ENCODE peak calls at places on chromosomes 5 and 9, in four cellular contexts. One of them, this sample, is unnamed.

GRCh38 chr5:64773533-64773932 is 4.8 kb downstream of the CWC27 start:
- DNase-seq in activated B cell treated with CpG ODN at 0.5 μM for 24 hours: no peak
- DNase-seq in MM.1S: no peak
- DNase-seq in A549: no peak
- DNase-seq in this sample: no peak

GRCh38 chr9:91155746-91156145 is 206.0 kb downstream of the AUH start:
- DNase-seq in activated B cell treated with CpG ODN at 0.5 μM for 24 hours: no peak
- DNase-seq in MM.1S: no peak
- DNase-seq in A549: no peak
- DNase-seq in this sample: no peak

GRCh38 chr9:116288658-116289057 is 135.1 kb downstream of the PAPPA start:
- DNase-seq in activated B cell treated with CpG ODN at 0.5 μM for 24 hours: no peak
- DNase-seq in MM.1S: no peak
- DNase-seq in A549: peak
- DNase-seq in this sample: no peak

GRCh38 chr9:15235658-15236057 is 71.4 kb downstream of the TTC39B start:
- DNase-seq in activated B cell treated with CpG ODN at 0.5 μM for 24 hours: no peak
- DNase-seq in MM.1S: no peak
- DNase-seq in A549: no peak
- DNase-seq in this sample: no peak

GRCh38 chr5:98064118-98064517 is 709.3 kb upstream of the RGMB start:
- DNase-seq in activated B cell treated with CpG ODN at 0.5 μM for 24 hours: no peak
- DNase-seq in MM.1S: no peak
- DNase-seq in A549: no peak
- DNase-seq in this sample: no peak

GRCh38 chr5:75844301-75844700 is 127.1 kb upstream of the POC5 start:
- DNase-seq in activated B cell treated with CpG ODN at 0.5 μM for 24 hours: no peak
- DNase-seq in MM.1S: no peak
- DNase-seq in A549: no peak
- DNase-seq in this sample: no peak

GRCh38 chr9:99445377-99445891 is 223.4 kb downstream of the SEC61B start:
- DNase-seq in activated B cell treated with CpG ODN at 0.5 μM for 24 hours: no peak
- DNase-seq in MM.1S: no peak
- DNase-seq in A549: peak
- DNase-seq in this sample: no peak

GRCh38 chr9:86052556-86053468 is 46.5 kb downstream of the GOLM1 start:
- DNase-seq in activated B cell treated with CpG ODN at 0.5 μM for 24 hours: no peak
- DNase-seq in MM.1S: no peak
- DNase-seq in A549: no peak
- DNase-seq in this sample: no peak

GRCh38 chr9:86257406-86257805 is 2.1 kb downstream of the C9orf153 start:
- DNase-seq in activated B cell treated with CpG ODN at 0.5 μM for 24 hours: no peak
- DNase-seq in MM.1S: no peak
- DNase-seq in A549: no peak
- DNase-seq in this sample: no peak

GRCh38 chr5:4295663-4296339 is 700.2 kb downstream of the IRX1 start:
- DNase-seq in activated B cell treated with CpG ODN at 0.5 μM for 24 hours: no peak
- DNase-seq in MM.1S: no peak
- DNase-seq in A549: no peak
- DNase-seq in this sample: peak

GRCh38 chr5:137395011-137395755 is 103.9 kb downstream of the SPOCK1 start:
- DNase-seq in activated B cell treated with CpG ODN at 0.5 μM for 24 hours: no peak
- DNase-seq in MM.1S: no peak
- DNase-seq in A549: no peak
- DNase-seq in this sample: no peak

GRCh38 chr5:82019342-82020138 is 47.7 kb downstream of the ATG10 start:
- DNase-seq in activated B cell treated with CpG ODN at 0.5 μM for 24 hours: no peak
- DNase-seq in MM.1S: no peak
- DNase-seq in A549: no peak
- DNase-seq in this sample: no peak

GRCh38 chr9:36441966-36442365 is 41.9 kb upstream of the RNF38 start:
- DNase-seq in activated B cell treated with CpG ODN at 0.5 μM for 24 hours: no peak
- DNase-seq in MM.1S: no peak
- DNase-seq in A549: no peak
- DNase-seq in this sample: no peak

GRCh38 chr9:95005276-95006141 is 279.0 kb downstream of the AOPEP start:
- DNase-seq in activated B cell treated with CpG ODN at 0.5 μM for 24 hours: no peak
- DNase-seq in MM.1S: no peak
- DNase-seq in A549: peak
- DNase-seq in this sample: peak

GRCh38 chr9:33489070-33489469 is 15.3 kb upstream of the NOL6 start:
- DNase-seq in activated B cell treated with CpG ODN at 0.5 μM for 24 hours: no peak
- DNase-seq in MM.1S: no peak
- DNase-seq in A549: no peak
- DNase-seq in this sample: no peak

GRCh38 chr5:342501-343460 is 21.3 kb downstream of the AHRR start:
- DNase-seq in activated B cell treated with CpG ODN at 0.5 μM for 24 hours: no peak
- DNase-seq in MM.1S: no peak
- DNase-seq in A549: no peak
- DNase-seq in this sample: no peak

GRCh38 chr5:120789918-120790714 is 326.0 kb downstream of the PRR16 start:
- DNase-seq in activated B cell treated with CpG ODN at 0.5 μM for 24 hours: no peak
- DNase-seq in MM.1S: no peak
- DNase-seq in A549: no peak
- DNase-seq in this sample: no peak

GRCh38 chr5:150729859-150730258 is 29.0 kb downstream of the DCTN4 start:
- DNase-seq in activated B cell treated with CpG ODN at 0.5 μM for 24 hours: no peak
- DNase-seq in MM.1S: no peak
- DNase-seq in A549: no peak
- DNase-seq in this sample: no peak

GRCh38 chr5:168301593-168302388 is 10.3 kb downstream of the WWC1 start:
- DNase-seq in activated B cell treated with CpG ODN at 0.5 μM for 24 hours: no peak
- DNase-seq in MM.1S: no peak
- DNase-seq in A549: peak
- DNase-seq in this sample: no peak

GRCh38 chr5:65805082-65805481 is 83.1 kb downstream of the NLN start:
- DNase-seq in activated B cell treated with CpG ODN at 0.5 μM for 24 hours: no peak
- DNase-seq in MM.1S: no peak
- DNase-seq in A549: no peak
- DNase-seq in this sample: no peak

GRCh38 chr9:127686461-127687393 is 20.1 kb upstream of the CFAP157 start:
- DNase-seq in activated B cell treated with CpG ODN at 0.5 μM for 24 hours: no peak
- DNase-seq in MM.1S: no peak
- DNase-seq in A549: no peak
- DNase-seq in this sample: no peak

GRCh38 chr9:109166771-109167601 is at the start of gene FRRS1L:
- DNase-seq in activated B cell treated with CpG ODN at 0.5 μM for 24 hours: no peak
- DNase-seq in MM.1S: no peak
- DNase-seq in A549: no peak
- DNase-seq in this sample: peak

GRCh38 chr9:73154760-73155159 is 3.1 kb downstream of the ANXA1 start:
- DNase-seq in activated B cell treated with CpG ODN at 0.5 μM for 24 hours: no peak
- DNase-seq in MM.1S: no peak
- DNase-seq in A549: no peak
- DNase-seq in this sample: no peak

GRCh38 chr9:32708480-32709150 is 73.1 kb upstream of the TAF1L start:
- DNase-seq in activated B cell treated with CpG ODN at 0.5 μM for 24 hours: no peak
- DNase-seq in MM.1S: no peak
- DNase-seq in A549: no peak
- DNase-seq in this sample: no peak

GRCh38 chr5:179306191-179307005 is 38.9 kb downstream of the ADAMTS2 start:
- DNase-seq in activated B cell treated with CpG ODN at 0.5 μM for 24 hours: no peak
- DNase-seq in MM.1S: no peak
- DNase-seq in A549: no peak
- DNase-seq in this sample: no peak

GRCh38 chr9:131228096-131228495 is 48.2 kb downstream of the FAM78A start:
- DNase-seq in activated B cell treated with CpG ODN at 0.5 μM for 24 hours: no peak
- DNase-seq in MM.1S: no peak
- DNase-seq in A549: no peak
- DNase-seq in this sample: no peak

GRCh38 chr9:5773324-5773999 is 59.5 kb downstream of the ERMP1 start:
- DNase-seq in activated B cell treated with CpG ODN at 0.5 μM for 24 hours: no peak
- DNase-seq in MM.1S: no peak
- DNase-seq in A549: no peak
- DNase-seq in this sample: no peak

GRCh38 chr9:76902395-76902794 is 3.5 kb downstream of the PRUNE2 start:
- DNase-seq in activated B cell treated with CpG ODN at 0.5 μM for 24 hours: no peak
- DNase-seq in MM.1S: no peak
- DNase-seq in A549: no peak
- DNase-seq in this sample: no peak

GRCh38 chr5:14655146-14655741 is 9.3 kb upstream of the OTULIN start:
- DNase-seq in activated B cell treated with CpG ODN at 0.5 μM for 24 hours: no peak
- DNase-seq in MM.1S: no peak
- DNase-seq in A549: no peak
- DNase-seq in this sample: no peak

GRCh38 chr5:140351609-140352334 is 5.4 kb upstream of the HBEGF start:
- DNase-seq in activated B cell treated with CpG ODN at 0.5 μM for 24 hours: no peak
- DNase-seq in MM.1S: peak
- DNase-seq in A549: peak
- DNase-seq in this sample: peak

GRCh38 chr5:74063821-74064598 is 438.0 kb downstream of the ARHGEF28 start:
- DNase-seq in activated B cell treated with CpG ODN at 0.5 μM for 24 hours: no peak
- DNase-seq in MM.1S: no peak
- DNase-seq in A549: peak
- DNase-seq in this sample: no peak

GRCh38 chr5:64147849-64148441 is 17.7 kb upstream of the RNF180 start:
- DNase-seq in activated B cell treated with CpG ODN at 0.5 μM for 24 hours: no peak
- DNase-seq in MM.1S: peak
- DNase-seq in A549: peak
- DNase-seq in this sample: peak

GRCh38 chr5:134549714-134550113 is 24.2 kb downstream of the JADE2 start:
- DNase-seq in activated B cell treated with CpG ODN at 0.5 μM for 24 hours: peak
- DNase-seq in MM.1S: no peak
- DNase-seq in A549: no peak
- DNase-seq in this sample: no peak

GRCh38 chr5:150637245-150638052 is 3.0 kb upstream of the SYNPO start:
- DNase-seq in activated B cell treated with CpG ODN at 0.5 μM for 24 hours: no peak
- DNase-seq in MM.1S: no peak
- DNase-seq in A549: peak
- DNase-seq in this sample: peak

GRCh38 chr9:18791074-18791473 is 241.9 kb downstream of the SAXO1 start:
- DNase-seq in activated B cell treated with CpG ODN at 0.5 μM for 24 hours: no peak
- DNase-seq in MM.1S: no peak
- DNase-seq in A549: peak
- DNase-seq in this sample: peak
- TF ChIP-seq CTCF in activated B cell treated with CpG ODN at 0.5 μM for 24 hours: no peak
- TF ChIP-seq CTCF in MM.1S: no peak
- TF ChIP-seq CTCF in A549: peak
- TF ChIP-seq CTCF in this sample: peak

GRCh38 chr5:126300293-126300692 is 122.9 kb upstream of the GRAMD2B start:
- DNase-seq in activated B cell treated with CpG ODN at 0.5 μM for 24 hours: no peak
- DNase-seq in MM.1S: no peak
- DNase-seq in A549: no peak
- DNase-seq in this sample: no peak
- TF ChIP-seq CTCF in activated B cell treated with CpG ODN at 0.5 μM for 24 hours: no peak
- TF ChIP-seq CTCF in MM.1S: no peak
- TF ChIP-seq CTCF in A549: no peak
- TF ChIP-seq CTCF in this sample: no peak

DNA sequence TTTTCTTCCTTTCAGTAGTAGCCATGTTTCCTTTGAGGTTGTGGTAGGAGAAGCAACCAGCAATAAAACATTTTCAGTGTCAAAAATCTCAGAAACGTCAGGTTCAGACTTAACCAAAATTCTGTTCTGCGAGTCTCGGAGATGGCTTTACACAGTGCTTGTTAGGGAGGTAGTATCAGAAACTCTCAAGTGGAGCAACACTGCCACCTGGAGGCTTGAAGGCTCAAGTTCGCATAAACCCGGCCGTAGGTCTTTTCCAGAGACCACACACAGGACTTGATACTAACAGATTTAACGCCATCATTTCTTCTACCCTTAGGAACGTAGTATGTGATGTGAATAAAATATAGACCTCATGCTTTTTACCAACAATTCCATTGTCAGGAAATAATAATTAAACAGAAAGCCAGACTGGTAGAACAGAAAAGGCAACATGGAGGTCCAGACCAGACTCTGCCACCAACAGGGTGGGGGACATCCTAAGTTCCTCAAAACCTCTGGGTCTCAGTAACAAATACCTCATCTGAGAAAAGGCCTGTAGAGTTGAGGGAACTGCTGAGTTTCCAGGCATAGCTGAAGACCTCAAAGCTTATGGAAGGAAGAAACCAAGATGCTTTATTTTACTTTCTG is 8.5 kb downstream of the PTGER4 start:
- DNase-seq in activated B cell treated with CpG ODN at 0.5 μM for 24 hours: peak
- DNase-seq in MM.1S: peak
- DNase-seq in A549: peak
- DNase-seq in this sample: peak
- TF ChIP-seq CTCF in activated B cell treated with CpG ODN at 0.5 μM for 24 hours: no peak
- TF ChIP-seq CTCF in MM.1S: peak
- TF ChIP-seq CTCF in A549: peak
- TF ChIP-seq CTCF in this sample: peak

GRCh38 chr5:43609752-43610151 is 6.8 kb downstream of the NNT start:
- DNase-seq in activated B cell treated with CpG ODN at 0.5 μM for 24 hours: no peak
- DNase-seq in MM.1S: peak
- DNase-seq in A549: peak
- DNase-seq in this sample: no peak
- TF ChIP-seq CTCF in activated B cell treated with CpG ODN at 0.5 μM for 24 hours: no peak
- TF ChIP-seq CTCF in MM.1S: peak
- TF ChIP-seq CTCF in A549: no peak
- TF ChIP-seq CTCF in this sample: no peak

DNA sequence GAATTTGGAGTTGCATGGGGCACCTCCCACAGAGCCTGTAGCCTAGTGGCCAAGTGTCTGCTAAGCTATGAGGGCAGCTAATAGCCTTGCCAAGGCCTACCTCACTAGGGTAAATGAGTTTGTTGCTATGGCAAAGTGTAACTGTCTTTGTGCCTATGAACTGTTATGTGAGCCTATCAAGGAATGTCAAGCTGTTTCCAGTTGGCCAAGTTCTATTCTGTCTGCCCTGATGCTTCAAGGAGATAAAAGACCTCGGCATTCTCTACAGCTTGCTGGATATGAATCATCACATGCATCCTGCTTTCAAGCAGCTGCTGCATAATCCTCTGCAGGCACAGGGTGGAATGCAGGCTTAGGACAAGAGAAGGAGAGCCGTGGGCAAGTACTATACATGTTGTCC is 69.8 kb upstream of the CCDC112 start:
- DNase-seq in activated B cell treated with CpG ODN at 0.5 μM for 24 hours: no peak
- DNase-seq in MM.1S: no peak
- DNase-seq in A549: peak
- DNase-seq in this sample: no peak
- TF ChIP-seq CTCF in activated B cell treated with CpG ODN at 0.5 μM for 24 hours: no peak
- TF ChIP-seq CTCF in MM.1S: no peak
- TF ChIP-seq CTCF in A549: no peak
- TF ChIP-seq CTCF in this sample: no peak

GRCh38 chr5:95983067-95983466 is 21.4 kb upstream of the ELL2 start:
- DNase-seq in activated B cell treated with CpG ODN at 0.5 μM for 24 hours: no peak
- DNase-seq in MM.1S: no peak
- DNase-seq in A549: no peak
- DNase-seq in this sample: no peak

GRCh38 chr5:95984287-95984938 is 22.8 kb upstream of the ELL2 start:
- DNase-seq in activated B cell treated with CpG ODN at 0.5 μM for 24 hours: no peak
- DNase-seq in MM.1S: no peak
- DNase-seq in A549: no peak
- DNase-seq in this sample: no peak

GRCh38 chr5:95986001-95986400 is 24.4 kb upstream of the ELL2 start:
- DNase-seq in activated B cell treated with CpG ODN at 0.5 μM for 24 hours: no peak
- DNase-seq in MM.1S: no peak
- DNase-seq in A549: no peak
- DNase-seq in this sample: no peak

GRCh38 chr5:95986937-95987520 is 25.4 kb upstream of the ELL2 start:
- DNase-seq in activated B cell treated with CpG ODN at 0.5 μM for 24 hours: no peak
- DNase-seq in MM.1S: no peak
- DNase-seq in A549: no peak
- DNase-seq in this sample: no peak

GRCh38 chr5:95985249-95985648 is 23.6 kb upstream of the ELL2 start:
- DNase-seq in activated B cell treated with CpG ODN at 0.5 μM for 24 hours: no peak
- DNase-seq in MM.1S: no peak
- DNase-seq in A549: no peak
- DNase-seq in this sample: no peak
- TF ChIP-seq CTCF in activated B cell treated with CpG ODN at 0.5 μM for 24 hours: no peak
- TF ChIP-seq CTCF in MM.1S: no peak
- TF ChIP-seq CTCF in A549: no peak
- TF ChIP-seq CTCF in this sample: no peak